ENCODE peak calls at places on chromosomes 7 and 10, in nine cellular contexts. One of them, this sample, is unnamed.

GRCh38 chr10:83089335-83089734 is 1050.0 kb upstream of the GHITM start:
- DNase-seq in stomach: no peak
- DNase-seq in posterior cingulate gyrus: no peak
- DNase-seq in lower lobe of right lung: no peak
- DNase-seq in stimulated activated CD8-positive, alpha-beta memory T cell treated with anti-CD3 and anti-CD28 coated beads, Interleukin-15, amount 100 ng/mL, for 1 hour: no peak
- DNase-seq in stimulated activated CD4-positive, alpha-beta T cell treated with anti-CD3 and anti-CD28 coated beads, Interleukin-1b, Interleukin-23, amount 100 ng/mL, for 24 hours: no peak
- DNase-seq in GM18507: no peak
- DNase-seq in WTC11: no peak
- DNase-seq in germinal center: no peak
- DNase-seq in this sample: no peak

GRCh38 chr10:16521311-16522016 is at the start of gene C1QL3:
- DNase-seq in germinal center: peak
- DNase-seq in stimulated activated CD8-positive, alpha-beta memory T cell treated with anti-CD3 and anti-CD28 coated beads, Interleukin-15, amount 100 ng/mL, for 1 hour: no peak
- DNase-seq in GM18507: no peak
- DNase-seq in stomach: peak
- DNase-seq in lower lobe of right lung: no peak
- DNase-seq in WTC11: peak
- DNase-seq in posterior cingulate gyrus: peak
- DNase-seq in stimulated activated CD4-positive, alpha-beta T cell treated with anti-CD3 and anti-CD28 coated beads, Interleukin-1b, Interleukin-23, amount 100 ng/mL, for 24 hours: no peak
- DNase-seq in this sample: peak

GRCh38 chr10:110181451-110181850 is 26.0 kb upstream of the MXI1 start:
- DNase-seq in posterior cingulate gyrus: no peak
- DNase-seq in stomach: no peak
- DNase-seq in stimulated activated CD4-positive, alpha-beta T cell treated with anti-CD3 and anti-CD28 coated beads, Interleukin-1b, Interleukin-23, amount 100 ng/mL, for 24 hours: no peak
- DNase-seq in stimulated activated CD8-positive, alpha-beta memory T cell treated with anti-CD3 and anti-CD28 coated beads, Interleukin-15, amount 100 ng/mL, for 1 hour: no peak
- DNase-seq in lower lobe of right lung: no peak
- DNase-seq in GM18507: no peak
- DNase-seq in WTC11: no peak
- DNase-seq in germinal center: no peak
- DNase-seq in this sample: no peak

GRCh38 chr10:28879875-28880381 is 202.6 kb downstream of the BAMBI start:
- DNase-seq in lower lobe of right lung: no peak
- DNase-seq in stimulated activated CD8-positive, alpha-beta memory T cell treated with anti-CD3 and anti-CD28 coated beads, Interleukin-15, amount 100 ng/mL, for 1 hour: no peak
- DNase-seq in WTC11: no peak
- DNase-seq in GM18507: no peak
- DNase-seq in stomach: no peak
- DNase-seq in posterior cingulate gyrus: no peak
- DNase-seq in germinal center: no peak
- DNase-seq in stimulated activated CD4-positive, alpha-beta T cell treated with anti-CD3 and anti-CD28 coated beads, Interleukin-1b, Interleukin-23, amount 100 ng/mL, for 24 hours: no peak
- DNase-seq in this sample: no peak

GRCh38 chr10:30705625-30706149 is 76.1 kb upstream of the LYZL2 start:
- DNase-seq in germinal center: no peak
- DNase-seq in posterior cingulate gyrus: no peak
- DNase-seq in WTC11: no peak
- DNase-seq in stimulated activated CD4-positive, alpha-beta T cell treated with anti-CD3 and anti-CD28 coated beads, Interleukin-1b, Interleukin-23, amount 100 ng/mL, for 24 hours: no peak
- DNase-seq in stimulated activated CD8-positive, alpha-beta memory T cell treated with anti-CD3 and anti-CD28 coated beads, Interleukin-15, amount 100 ng/mL, for 1 hour: no peak
- DNase-seq in GM18507: no peak
- DNase-seq in stomach: no peak
- DNase-seq in lower lobe of right lung: no peak
- DNase-seq in this sample: no peak

GRCh38 chr7:101564778-101565211 is 64.3 kb downstream of the MYL10 start:
- DNase-seq in stimulated activated CD8-positive, alpha-beta memory T cell treated with anti-CD3 and anti-CD28 coated beads, Interleukin-15, amount 100 ng/mL, for 1 hour: no peak
- DNase-seq in lower lobe of right lung: no peak
- DNase-seq in WTC11: peak
- DNase-seq in stomach: peak
- DNase-seq in stimulated activated CD4-positive, alpha-beta T cell treated with anti-CD3 and anti-CD28 coated beads, Interleukin-1b, Interleukin-23, amount 100 ng/mL, for 24 hours: no peak
- DNase-seq in germinal center: no peak
- DNase-seq in posterior cingulate gyrus: no peak
- DNase-seq in GM18507: no peak
- DNase-seq in this sample: no peak

GRCh38 chr10:84008878-84009277 is 130.4 kb upstream of the GHITM start:
- DNase-seq in posterior cingulate gyrus: no peak
- DNase-seq in WTC11: peak
- DNase-seq in stimulated activated CD8-positive, alpha-beta memory T cell treated with anti-CD3 and anti-CD28 coated beads, Interleukin-15, amount 100 ng/mL, for 1 hour: no peak
- DNase-seq in GM18507: peak
- DNase-seq in germinal center: peak
- DNase-seq in lower lobe of right lung: no peak
- DNase-seq in stimulated activated CD4-positive, alpha-beta T cell treated with anti-CD3 and anti-CD28 coated beads, Interleukin-1b, Interleukin-23, amount 100 ng/mL, for 24 hours: no peak
- DNase-seq in stomach: no peak
- DNase-seq in this sample: peak

GRCh38 chr10:80410122-80410521 is 1.8 kb downstream of the PRXL2A start:
- DNase-seq in WTC11: no peak
- DNase-seq in stimulated activated CD4-positive, alpha-beta T cell treated with anti-CD3 and anti-CD28 coated beads, Interleukin-1b, Interleukin-23, amount 100 ng/mL, for 24 hours: no peak
- DNase-seq in GM18507: no peak
- DNase-seq in stomach: no peak
- DNase-seq in germinal center: no peak
- DNase-seq in stimulated activated CD8-positive, alpha-beta memory T cell treated with anti-CD3 and anti-CD28 coated beads, Interleukin-15, amount 100 ng/mL, for 1 hour: no peak
- DNase-seq in lower lobe of right lung: no peak
- DNase-seq in posterior cingulate gyrus: no peak
- DNase-seq in this sample: no peak

GRCh38 chr7:101562531-101563197 is 66.4 kb downstream of the MYL10 start:
- DNase-seq in lower lobe of right lung: no peak
- DNase-seq in stomach: no peak
- DNase-seq in stimulated activated CD8-positive, alpha-beta memory T cell treated with anti-CD3 and anti-CD28 coated beads, Interleukin-15, amount 100 ng/mL, for 1 hour: no peak
- DNase-seq in posterior cingulate gyrus: no peak
- DNase-seq in GM18507: no peak
- DNase-seq in WTC11: no peak
- DNase-seq in stimulated activated CD4-positive, alpha-beta T cell treated with anti-CD3 and anti-CD28 coated beads, Interleukin-1b, Interleukin-23, amount 100 ng/mL, for 24 hours: no peak
- DNase-seq in germinal center: no peak
- DNase-seq in this sample: no peak

GRCh38 chr10:112907893-112908292 is 42.2 kb upstream of the TCF7L2 start:
- DNase-seq in stimulated activated CD4-positive, alpha-beta T cell treated with anti-CD3 and anti-CD28 coated beads, Interleukin-1b, Interleukin-23, amount 100 ng/mL, for 24 hours: no peak
- DNase-seq in GM18507: no peak
- DNase-seq in stimulated activated CD8-positive, alpha-beta memory T cell treated with anti-CD3 and anti-CD28 coated beads, Interleukin-15, amount 100 ng/mL, for 1 hour: no peak
- DNase-seq in lower lobe of right lung: no peak
- DNase-seq in posterior cingulate gyrus: no peak
- DNase-seq in WTC11: no peak
- DNase-seq in germinal center: no peak
- DNase-seq in stomach: no peak
- DNase-seq in this sample: no peak

GRCh38 chr10:3119796-3120459 is 52.6 kb downstream of the PFKP start:
- DNase-seq in stimulated activated CD8-positive, alpha-beta memory T cell treated with anti-CD3 and anti-CD28 coated beads, Interleukin-15, amount 100 ng/mL, for 1 hour: no peak
- DNase-seq in stimulated activated CD4-positive, alpha-beta T cell treated with anti-CD3 and anti-CD28 coated beads, Interleukin-1b, Interleukin-23, amount 100 ng/mL, for 24 hours: no peak
- DNase-seq in lower lobe of right lung: no peak
- DNase-seq in posterior cingulate gyrus: no peak
- DNase-seq in GM18507: no peak
- DNase-seq in WTC11: peak
- DNase-seq in germinal center: no peak
- DNase-seq in stomach: no peak
- DNase-seq in this sample: no peak

GRCh38 chr7:4233621-4234497 is 448.2 kb upstream of the FOXK1 start:
- DNase-seq in stimulated activated CD4-positive, alpha-beta T cell treated with anti-CD3 and anti-CD28 coated beads, Interleukin-1b, Interleukin-23, amount 100 ng/mL, for 24 hours: no peak
- DNase-seq in stomach: no peak
- DNase-seq in GM18507: no peak
- DNase-seq in posterior cingulate gyrus: no peak
- DNase-seq in stimulated activated CD8-positive, alpha-beta memory T cell treated with anti-CD3 and anti-CD28 coated beads, Interleukin-15, amount 100 ng/mL, for 1 hour: no peak
- DNase-seq in germinal center: no peak
- DNase-seq in WTC11: no peak
- DNase-seq in lower lobe of right lung: no peak
- DNase-seq in this sample: no peak

GRCh38 chr7:151851160-151851751 is 25.7 kb downstream of the PRKAG2 start:
- DNase-seq in posterior cingulate gyrus: no peak
- DNase-seq in stimulated activated CD8-positive, alpha-beta memory T cell treated with anti-CD3 and anti-CD28 coated beads, Interleukin-15, amount 100 ng/mL, for 1 hour: no peak
- DNase-seq in GM18507: no peak
- DNase-seq in germinal center: peak
- DNase-seq in stimulated activated CD4-positive, alpha-beta T cell treated with anti-CD3 and anti-CD28 coated beads, Interleukin-1b, Interleukin-23, amount 100 ng/mL, for 24 hours: no peak
- DNase-seq in lower lobe of right lung: peak
- DNase-seq in WTC11: peak
- DNase-seq in stomach: peak
- DNase-seq in this sample: peak

GRCh38 chr7:19020062-19020461 is 97.4 kb downstream of the TWIST1 start:
- DNase-seq in posterior cingulate gyrus: no peak
- DNase-seq in WTC11: no peak
- DNase-seq in GM18507: no peak
- DNase-seq in lower lobe of right lung: no peak
- DNase-seq in stomach: no peak
- DNase-seq in stimulated activated CD8-positive, alpha-beta memory T cell treated with anti-CD3 and anti-CD28 coated beads, Interleukin-15, amount 100 ng/mL, for 1 hour: no peak
- DNase-seq in stimulated activated CD4-positive, alpha-beta T cell treated with anti-CD3 and anti-CD28 coated beads, Interleukin-1b, Interleukin-23, amount 100 ng/mL, for 24 hours: no peak
- DNase-seq in germinal center: no peak
- DNase-seq in this sample: no peak

GRCh38 chr7:118195837-118196474 is 12.0 kb downstream of the LSM8 start:
- DNase-seq in posterior cingulate gyrus: no peak
- DNase-seq in stimulated activated CD4-positive, alpha-beta T cell treated with anti-CD3 and anti-CD28 coated beads, Interleukin-1b, Interleukin-23, amount 100 ng/mL, for 24 hours: peak
- DNase-seq in WTC11: peak
- DNase-seq in stimulated activated CD8-positive, alpha-beta memory T cell treated with anti-CD3 and anti-CD28 coated beads, Interleukin-15, amount 100 ng/mL, for 1 hour: peak
- DNase-seq in GM18507: no peak
- DNase-seq in stomach: peak
- DNase-seq in lower lobe of right lung: no peak
- DNase-seq in germinal center: peak
- DNase-seq in this sample: no peak

GRCh38 chr10:107814865-107815487 is 650.5 kb upstream of the SORCS1 start:
- DNase-seq in stimulated activated CD4-positive, alpha-beta T cell treated with anti-CD3 and anti-CD28 coated beads, Interleukin-1b, Interleukin-23, amount 100 ng/mL, for 24 hours: no peak
- DNase-seq in GM18507: no peak
- DNase-seq in stimulated activated CD8-positive, alpha-beta memory T cell treated with anti-CD3 and anti-CD28 coated beads, Interleukin-15, amount 100 ng/mL, for 1 hour: no peak
- DNase-seq in germinal center: no peak
- DNase-seq in lower lobe of right lung: no peak
- DNase-seq in posterior cingulate gyrus: peak
- DNase-seq in stomach: peak
- DNase-seq in WTC11: peak
- DNase-seq in this sample: peak

GRCh38 chr7:128194533-128195282 is 46.4 kb upstream of the LEP start:
- DNase-seq in germinal center: no peak
- DNase-seq in stomach: no peak
- DNase-seq in WTC11: no peak
- DNase-seq in stimulated activated CD8-positive, alpha-beta memory T cell treated with anti-CD3 and anti-CD28 coated beads, Interleukin-15, amount 100 ng/mL, for 1 hour: no peak
- DNase-seq in lower lobe of right lung: no peak
- DNase-seq in GM18507: no peak
- DNase-seq in posterior cingulate gyrus: no peak
- DNase-seq in stimulated activated CD4-positive, alpha-beta T cell treated with anti-CD3 and anti-CD28 coated beads, Interleukin-1b, Interleukin-23, amount 100 ng/mL, for 24 hours: no peak
- DNase-seq in this sample: no peak

GRCh38 chr10:22984066-22984465 is 56.2 kb downstream of the ARMC3 start:
- DNase-seq in stomach: no peak
- DNase-seq in stimulated activated CD8-positive, alpha-beta memory T cell treated with anti-CD3 and anti-CD28 coated beads, Interleukin-15, amount 100 ng/mL, for 1 hour: no peak
- DNase-seq in posterior cingulate gyrus: no peak
- DNase-seq in WTC11: no peak
- DNase-seq in germinal center: no peak
- DNase-seq in lower lobe of right lung: no peak
- DNase-seq in stimulated activated CD4-positive, alpha-beta T cell treated with anti-CD3 and anti-CD28 coated beads, Interleukin-1b, Interleukin-23, amount 100 ng/mL, for 24 hours: no peak
- DNase-seq in GM18507: no peak
- DNase-seq in this sample: no peak

GRCh38 chr10:74542077-74542476 is 284.3 kb upstream of the KAT6B start:
- DNase-seq in GM18507: no peak
- DNase-seq in stimulated activated CD8-positive, alpha-beta memory T cell treated with anti-CD3 and anti-CD28 coated beads, Interleukin-15, amount 100 ng/mL, for 1 hour: no peak
- DNase-seq in lower lobe of right lung: no peak
- DNase-seq in stimulated activated CD4-positive, alpha-beta T cell treated with anti-CD3 and anti-CD28 coated beads, Interleukin-1b, Interleukin-23, amount 100 ng/mL, for 24 hours: no peak
- DNase-seq in WTC11: no peak
- DNase-seq in stomach: no peak
- DNase-seq in posterior cingulate gyrus: no peak
- DNase-seq in germinal center: no peak
- DNase-seq in this sample: no peak

GRCh38 chr7:150421831-150422230 is 28.6 kb upstream of the GIMAP8 start:
- DNase-seq in GM18507: no peak
- DNase-seq in posterior cingulate gyrus: no peak
- DNase-seq in stimulated activated CD4-positive, alpha-beta T cell treated with anti-CD3 and anti-CD28 coated beads, Interleukin-1b, Interleukin-23, amount 100 ng/mL, for 24 hours: no peak
- DNase-seq in WTC11: peak
- DNase-seq in germinal center: no peak
- DNase-seq in lower lobe of right lung: no peak
- DNase-seq in stimulated activated CD8-positive, alpha-beta memory T cell treated with anti-CD3 and anti-CD28 coated beads, Interleukin-15, amount 100 ng/mL, for 1 hour: no peak
- DNase-seq in stomach: peak
- DNase-seq in this sample: no peak

GRCh38 chr7:23787272-23787671 is 77.3 kb downstream of the STK31 start:
- DNase-seq in posterior cingulate gyrus: no peak
- DNase-seq in WTC11: peak
- DNase-seq in germinal center: no peak
- DNase-seq in stomach: no peak
- DNase-seq in GM18507: no peak
- DNase-seq in lower lobe of right lung: no peak
- DNase-seq in stimulated activated CD4-positive, alpha-beta T cell treated with anti-CD3 and anti-CD28 coated beads, Interleukin-1b, Interleukin-23, amount 100 ng/mL, for 24 hours: no peak
- DNase-seq in stimulated activated CD8-positive, alpha-beta memory T cell treated with anti-CD3 and anti-CD28 coated beads, Interleukin-15, amount 100 ng/mL, for 1 hour: no peak
- DNase-seq in this sample: no peak